ENCODE peak calls at places on chromosomes 5 and 9, in four cellular contexts. L is left ventricle myocardium inferior, F is GM23338, V is choroid plexus epithelial cell. O is an unnamed sample.
A peak's percentile ranks its signal among the peaks of the same experiment; 100 is the strongest.

GRCh38 chr9:68455436-68455835 is 85.2 kb downstream of the TMEM252 start:
- DNase-seq in F (no peak), V (no peak), L (no peak), O (no peak)

GRCh38 chr9:93595861-93596365 is 19.5 kb downstream of the PHF2 start:
- DNase-seq in L (no peak), F (no peak), V (no peak), O (no peak)

GRCh38 chr5:32023816-32024215 is 150.3 kb downstream of the GOLPH3 start:
- DNase-seq in V (no peak), L (no peak), F (no peak), O (no peak)

GRCh38 chr9:117545846-117546245 is 131.0 kb upstream of the ASTN2 start:
- DNase-seq in L (no peak), V (no peak), F (peak; percentile 23), O (no peak)

GRCh38 chr5:170747851-170748250 is 35.7 kb upstream of the GABRP start:
- DNase-seq in F (peak; percentile 59), L (no peak), V (peak; percentile 31), O (peak; percentile 16)

GRCh38 chr5:107425541-107426031 is 245.2 kb downstream of the EFNA5 start:
- DNase-seq in L (no peak), V (peak; percentile 89), F (no peak), O (peak; percentile 80)

GRCh38 chr9:135062254-135062653 is 25.2 kb upstream of the OLFM1 start:
- DNase-seq in L (no peak), F (no peak), V (no peak), O (no peak)

GRCh38 chr9:27337833-27338526 is 41.0 kb upstream of the EQTN start:
- DNase-seq in V (peak; percentile 22), L (no peak), F (no peak), O (no peak)

GRCh38 chr9:34995288-34996060 is 5.9 kb downstream of the DNAJB5 start:
- DNase-seq in L (no peak), F (no peak), V (peak; percentile 65), O (peak; percentile 90)

GRCh38 chr9:115524467-115525059 is 406.6 kb upstream of the TNC start:
- DNase-seq in L (no peak), V (peak; percentile 81), F (peak; percentile 81), O (peak; percentile 76)

GRCh38 chr5:80098951-80099350 is 63.8 kb downstream of the THBS4 start:
- DNase-seq in F (no peak), V (no peak), L (no peak), O (no peak)

GRCh38 chr9:127506814-127507750 is 55.8 kb downstream of the LRSAM1 start:
- DNase-seq in V (peak; percentile 68), L (no peak), F (no peak), O (peak; percentile 40)

GRCh38 chr5:73522989-73523388 is 24.7 kb downstream of the BTF3 start:
- DNase-seq in V (no peak), L (no peak), F (no peak), O (no peak)

GRCh38 chr9:137441289-137441934 is at the start of gene ENTPD8:
- DNase-seq in L (no peak), F (peak; percentile 92), V (no peak), O (no peak)

GRCh38 chr5:147690595-147690994 is 91.9 kb downstream of the JAKMIP2 start:
- DNase-seq in L (no peak), V (peak; percentile 7), F (peak; percentile 78), O (no peak)

GRCh38 chr9:17005085-17005484 is 129.8 kb upstream of the CNTLN start:
- DNase-seq in F (peak; percentile 67), V (peak; percentile 87), L (peak; percentile 31), O (peak; percentile 77)

GRCh38 chr5:150789943-150790611 is 11.5 kb downstream of the SMIM3 start:
- DNase-seq in F (peak; percentile 11), L (no peak), V (peak; percentile 99), O (peak; percentile 95)

GRCh38 chr9:71885467-71885866 is 25.5 kb downstream of the ABHD17B start:
- DNase-seq in L (no peak), F (no peak), V (no peak), O (no peak)

GRCh38 chr9:22244141-22245011 is 202.2 kb upstream of the DMRTA1 start:
- DNase-seq in F (peak; percentile 69), V (peak; percentile 88), L (no peak), O (peak; percentile 81)

GRCh38 chr9:96574455-96574854 is 45.2 kb downstream of the CDC14B start:
- DNase-seq in L (no peak), F (no peak), V (no peak), O (no peak)

GRCh38 chr9:113956901-113957777 is 81.0 kb downstream of the ZNF618 start:
- DNase-seq in V (no peak), L (no peak), F (no peak), O (no peak)

GRCh38 chr5:134118212-134118611 is 3.7 kb downstream of the TCF7 start:
- DNase-seq in F (no peak), V (no peak), L (no peak), O (no peak)

GRCh38 chr9:108125541-108125940 is 636.0 kb upstream of the KLF4 start:
- DNase-seq in V (no peak), F (peak; percentile 63), L (no peak), O (no peak)

GRCh38 chr5:110333384-110333783 is 393.1 kb downstream of the TMEM232 start:
- DNase-seq in L (no peak), V (peak; percentile 64), F (peak; percentile 86), O (peak; percentile 14)

GRCh38 chr5:158485604-158486081 is 614.1 kb downstream of the EBF1 start:
- DNase-seq in V (peak; percentile 12), L (peak; percentile 15), F (no peak), O (peak; percentile 14)

DNA sequence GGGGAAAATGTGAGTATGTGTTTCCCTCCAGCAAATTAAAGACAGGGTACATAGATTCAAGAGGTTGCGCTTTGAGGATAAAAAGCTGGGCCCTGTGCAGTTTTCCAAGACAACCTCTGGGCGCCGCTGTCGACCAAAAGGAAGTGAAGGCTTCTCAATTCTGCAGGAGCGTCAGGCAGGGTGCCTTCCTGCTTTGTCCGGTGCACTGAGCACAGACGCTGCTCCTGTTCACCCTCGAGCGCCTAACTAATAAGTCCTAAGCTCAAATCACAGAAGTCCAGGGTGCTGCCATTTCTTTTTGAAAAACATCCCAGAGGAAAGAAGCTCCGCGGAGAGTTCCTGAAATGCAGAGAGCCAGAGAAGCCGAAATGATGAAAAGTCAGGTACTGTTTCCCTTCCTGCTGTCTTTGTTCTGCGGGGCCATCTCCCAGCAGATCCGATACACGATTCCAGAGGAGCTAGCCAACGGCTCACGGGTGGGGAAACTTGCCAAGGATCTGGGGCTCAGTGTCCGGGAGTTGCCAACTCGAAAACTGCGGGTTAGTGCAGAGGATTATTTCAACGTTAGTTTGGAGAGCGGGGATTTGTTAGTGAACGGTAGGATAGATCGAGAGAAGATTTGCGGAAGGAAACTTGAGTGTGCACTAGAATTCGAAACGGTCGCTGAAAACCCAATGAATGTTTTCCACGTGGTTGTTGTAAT is at the start of gene PCDHGB1:
- DNase-seq in F (peak; percentile 95), L (no peak), V (peak; percentile 47), O (peak; percentile 69)
- TF ChIP-seq CTCF in F (peak; percentile 77), L (peak; percentile 74), V (peak; percentile 51), O (peak; percentile 57)

GRCh38 chr5:174987443-174988012 is 263.1 kb downstream of the MSX2 start:
- DNase-seq in V (no peak), L (no peak), F (no peak), O (no peak)
- H3K4me3 ChIP-seq in V (no peak overlapping the region), L (no peak overlapping the region), F (no peak overlapping the region), O (no peak overlapping the region)

GRCh38 chr9:130381660-130382059 is 63.1 kb upstream of the ASS1 start:
- DNase-seq in F (no peak), V (no peak), L (no peak), O (no peak)

GRCh38 chr9:130382636-130383349 is 62.0 kb upstream of the ASS1 start:
- DNase-seq in V (no peak), F (no peak), L (no peak), O (no peak)

GRCh38 chr9:130380920-130381469 is 63.8 kb upstream of the ASS1 start:
- DNase-seq in V (no peak), L (no peak), F (no peak), O (no peak)

GRCh38 chr9:130383350-130383715 is 61.4 kb upstream of the ASS1 start:
- DNase-seq in V (no peak), L (no peak), F (no peak), O (no peak)

DNA sequence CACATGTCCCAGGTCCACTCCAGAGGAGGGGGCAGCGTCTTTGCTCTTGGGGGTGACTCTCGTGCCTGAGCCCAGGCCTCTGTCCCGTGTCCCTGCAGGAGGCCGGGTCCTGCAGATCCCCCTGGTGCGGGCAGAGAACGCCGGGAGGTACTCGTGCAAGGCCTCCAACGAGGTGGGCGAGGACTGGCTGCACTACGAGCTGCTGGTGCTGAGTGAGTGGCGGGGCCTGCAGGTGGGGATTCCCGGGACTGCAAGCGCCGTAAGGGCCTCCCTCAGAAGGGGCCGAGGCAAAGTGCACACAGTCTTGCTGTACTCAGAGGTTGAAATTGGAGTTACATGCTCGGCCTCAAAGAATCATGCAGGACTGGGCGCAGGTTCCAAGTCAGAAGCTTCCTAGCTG is 62.7 kb upstream of the ASS1 start:
- DNase-seq in V (no peak), F (peak; percentile 46), L (no peak), O (no peak)
- TF ChIP-seq CTCF in V (no peak), F (no peak), L (no peak), O (no peak)

GRCh38 chr5:180816608-180817534 is 14.3 kb upstream of the MGAT1 start:
- DNase-seq in V (peak; percentile 72), L (peak; percentile 56), F (no peak), O (peak; percentile 24)
- H3K4me3 ChIP-seq in V (no peak overlapping the region), L (peak overlapping the region; percentile 27), F (no peak overlapping the region), O (no peak overlapping the region)

GRCh38 chr5:142317673-142318261 is 7.1 kb downstream of the SPRY4 start:
- DNase-seq in L (peak; percentile 32), F (no peak), V (peak; percentile 60), O (peak; percentile 50)
- TF ChIP-seq CTCF in L (no peak), F (peak; percentile 50), V (peak; percentile 66), O (peak; percentile 44)

GRCh38 chr5:176542135-176542595 is 5.0 kb upstream of the RNF44 start:
- DNase-seq in F (no peak), V (no peak), L (peak; percentile 34), O (no peak)
- H3K4me3 ChIP-seq in F (peak overlapping the region; percentile 84), V (peak overlapping the region; percentile 65), L (peak overlapping the region; percentile 86), O (peak overlapping the region; percentile 53)

GRCh38 chr9:13847270-13847669 is 466.7 kb downstream of the NFIB start:
- DNase-seq in V (no peak), F (no peak), L (no peak), O (peak; percentile 42)
- TF ChIP-seq CTCF in V (no peak), F (no peak), L (no peak), O (no peak)

DNA sequence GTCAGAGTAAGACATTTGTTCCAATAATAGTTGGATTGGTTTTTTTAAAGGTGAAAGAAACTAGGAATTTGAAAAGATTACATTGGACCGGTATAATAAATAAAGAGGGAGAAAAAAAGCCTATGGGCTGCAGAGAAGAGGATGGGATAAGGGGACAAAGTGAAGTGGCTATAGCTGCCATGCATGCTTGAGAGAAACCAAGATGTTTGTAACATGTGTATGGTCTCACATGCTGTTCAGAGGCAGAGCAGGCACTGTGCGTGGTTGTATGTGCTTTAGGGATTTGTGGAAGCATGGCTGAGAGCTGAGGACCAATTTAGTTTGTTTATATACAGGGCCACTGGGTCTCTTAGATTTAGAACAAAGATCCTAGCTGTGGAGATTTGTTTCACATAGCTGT is 32.7 kb downstream of the LNPEP start:
- DNase-seq in L (no peak), F (no peak), V (peak; percentile 47), O (no peak)
- H3K4me3 ChIP-seq in L (peak overlapping the region; percentile 8), F (no peak overlapping the region), V (no peak overlapping the region), O (no peak overlapping the region)

O was measured in cardiac fibroblast.